ENCODE peak calls at places on chromosomes 5 and 9, in six cellular contexts. A is IMR-90, E is mesenchymal stem cell, F is H1, B is H9, T is neuronal stem cell. V is an unnamed sample.

GRCh38 chr5:56669534-56670483 is 145.5 kb upstream of the MAP3K1 start:
- DNase-seq in E (peak; percentile 43), F (peak; percentile 47), T (no peak), A (peak; percentile 12), B (peak; percentile 79), V (peak; percentile 45)

GRCh38 chr9:13587581-13587980 is 308.1 kb upstream of the MPDZ start:
- DNase-seq in F (no peak), A (no peak), B (peak; percentile 38), T (no peak), E (no peak), V (no peak)

GRCh38 chr9:82673201-82673600 is 389.7 kb downstream of the RASEF start:
- DNase-seq in B (no peak), A (no peak), F (no peak), T (no peak), E (no peak), V (no peak)

GRCh38 chr5:9920696-9921095 is 290.5 kb upstream of the TAS2R1 start:
- DNase-seq in A (no peak), T (no peak), B (no peak), F (no peak), E (no peak), V (no peak)

GRCh38 chr5:96293966-96294886 is 138.8 kb downstream of the PCSK1 start:
- DNase-seq in B (no peak), E (peak; percentile 26), T (no peak), A (peak; percentile 82), F (no peak), V (peak; percentile 16)

GRCh38 chr5:31638748-31639418 is at the start of gene PDZD2:
- DNase-seq in T (peak; percentile 85), A (peak; percentile 46), E (peak; percentile 72), B (peak; percentile 84), F (peak; percentile 86), V (peak; percentile 48)

GRCh38 chr5:80172067-80172690 is 83.7 kb downstream of the SERINC5 start:
- DNase-seq in E (no peak), F (no peak), T (no peak), B (no peak), A (no peak), V (no peak)

GRCh38 chr9:106675780-106676179 is 187.2 kb upstream of the ZNF462 start:
- DNase-seq in B (no peak), F (no peak), A (no peak), T (no peak), E (no peak), V (peak; percentile 43)

GRCh38 chr9:95515272-95516113 is 1.3 kb downstream of the PTCH1 start:
- DNase-seq in A (no peak), F (peak; percentile 77), E (peak; percentile 11), B (peak; percentile 60), T (no peak), V (peak; percentile 4)

GRCh38 chr5:14364096-14364495 is 217.5 kb upstream of the OTULINL start:
- DNase-seq in A (no peak), F (no peak), E (peak; percentile 18), T (no peak), B (no peak), V (peak; percentile 9)

GRCh38 chr5:43020294-43020711 is 19.8 kb downstream of the ANXA2R start:
- DNase-seq in T (no peak), E (no peak), F (no peak), B (peak; percentile 52), A (peak; percentile 59), V (peak; percentile 41)

GRCh38 chr5:126695081-126695480 is 81.9 kb upstream of the LMNB1 start:
- DNase-seq in T (no peak), E (no peak), A (no peak), B (no peak), F (no peak), V (no peak)

GRCh38 chr5:168877132-168877895 is 298.1 kb upstream of the PANK3 start:
- DNase-seq in B (no peak), A (no peak), E (no peak), F (no peak), T (no peak), V (no peak)

GRCh38 chr5:16507716-16508115 is 42.1 kb upstream of the ZNF622 start:
- DNase-seq in E (no peak), B (no peak), T (no peak), F (no peak), A (no peak), V (peak; percentile 24)

GRCh38 chr5:173746050-173746449 is 129.6 kb upstream of the BOD1 start:
- DNase-seq in E (peak; percentile 12), F (no peak), T (no peak), A (peak; percentile 54), B (peak; percentile 39), V (no peak)

GRCh38 chr9:7121664-7122063 is 363.9 kb downstream of the KDM4C start:
- DNase-seq in E (no peak), F (no peak), B (no peak), A (no peak), T (no peak), V (no peak)

GRCh38 chr9:79574716-79575242 is 3.0 kb downstream of the TLE4 start:
- DNase-seq in F (no peak), B (no peak), E (peak; percentile 46), T (no peak), A (peak; percentile 33), V (no peak)

GRCh38 chr9:125970340-125970739 is 223.2 kb downstream of the PBX3 start:
- DNase-seq in T (no peak), F (no peak), B (no peak), A (no peak), E (no peak), V (no peak)

GRCh38 chr9:130707225-130707976 is 13.8 kb downstream of the EXOSC2 start:
- DNase-seq in E (peak; percentile 80), B (peak; percentile 61), A (peak; percentile 68), T (peak; percentile 75), F (peak; percentile 73), V (peak; percentile 49)

GRCh38 chr5:96817496-96817895 is 9.8 kb upstream of the ERAP1 start:
- DNase-seq in B (no peak), F (no peak), E (no peak), T (no peak), A (no peak), V (no peak)

GRCh38 chr5:116847960-116848359 is 273.3 kb upstream of the SEMA6A start:
- DNase-seq in T (no peak), F (no peak), E (no peak), B (no peak), A (no peak), V (no peak)

GRCh38 chr5:64140018-64140417 is 25.6 kb upstream of the RNF180 start:
- DNase-seq in E (no peak), B (no peak), A (no peak), F (no peak), T (no peak), V (no peak)

GRCh38 chr5:179624841-179625271 is 1.4 kb upstream of the HNRNPH1 start:
- DNase-seq in E (no peak), A (no peak), T (no peak), B (peak; percentile 39), F (no peak), V (no peak)

GRCh38 chr9:16025627-16026026 is 472.8 kb downstream of the CCDC171 start:
- DNase-seq in E (no peak), B (no peak), T (no peak), A (no peak), F (no peak), V (no peak)

GRCh38 chr5:180399931-180400330 is 46.8 kb upstream of the GFPT2 start:
- DNase-seq in E (no peak), F (no peak), B (no peak), T (no peak), A (no peak), V (no peak)

GRCh38 chr5:102711525-102712240 is 43.4 kb upstream of the PAM start:
- DNase-seq in T (no peak), E (no peak), F (no peak), A (peak; percentile 22), B (no peak), V (peak; percentile 68)

GRCh38 chr5:55344392-55344992 is 36.7 kb downstream of the MTREX start:
- DNase-seq in E (peak; percentile 73), A (peak; percentile 70), T (peak; percentile 47), F (peak; percentile 76), B (peak; percentile 38), V (peak; percentile 48)

GRCh38 chr5:45604092-45604491 is 92.1 kb downstream of the HCN1 start:
- DNase-seq in F (no peak), A (no peak), T (no peak), E (no peak), B (no peak), V (no peak)

GRCh38 chr5:13278148-13278547 is 666.3 kb downstream of the DNAH5 start:
- DNase-seq in A (no peak), B (no peak), E (no peak), F (no peak), T (no peak), V (no peak)

GRCh38 chr9:97980918-97981827 is 2.0 kb upstream of the ANP32B start:
- DNase-seq in E (no peak), T (no peak), F (no peak), A (no peak), B (no peak), V (no peak)
- H4K91ac ChIP-seq in E (no peak overlapping the region), T (no peak overlapping the region), F (no peak overlapping the region), A (no peak overlapping the region), B (no peak overlapping the region), V (no peak overlapping the region)

DNA sequence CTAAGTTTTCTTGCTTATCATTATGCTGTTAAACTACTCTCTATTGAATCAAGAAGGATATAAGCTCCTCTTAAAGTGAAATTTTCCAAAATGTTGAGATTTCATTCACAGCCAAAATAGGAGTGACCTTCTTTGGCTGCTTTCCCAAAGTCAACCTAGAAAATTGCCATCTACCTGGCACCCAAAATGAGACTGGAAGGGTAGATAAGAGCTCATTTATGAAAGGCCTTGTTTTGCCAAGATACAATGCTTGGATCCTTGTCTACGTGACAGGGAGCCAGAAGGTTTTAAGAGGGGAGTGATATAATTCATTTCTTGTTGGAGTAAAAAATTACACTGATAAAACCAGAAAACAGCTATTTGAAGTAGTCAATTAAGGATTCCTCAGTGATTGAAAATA is 287.1 kb downstream of the IZUMO3 start:
- DNase-seq in T (no peak), B (no peak), A (no peak), F (no peak), E (no peak), V (no peak)
- H4K91ac ChIP-seq in T (no peak overlapping the region), B (no peak overlapping the region), A (no peak overlapping the region), F (no peak overlapping the region), E (no peak overlapping the region), V (no peak overlapping the region)

DNA sequence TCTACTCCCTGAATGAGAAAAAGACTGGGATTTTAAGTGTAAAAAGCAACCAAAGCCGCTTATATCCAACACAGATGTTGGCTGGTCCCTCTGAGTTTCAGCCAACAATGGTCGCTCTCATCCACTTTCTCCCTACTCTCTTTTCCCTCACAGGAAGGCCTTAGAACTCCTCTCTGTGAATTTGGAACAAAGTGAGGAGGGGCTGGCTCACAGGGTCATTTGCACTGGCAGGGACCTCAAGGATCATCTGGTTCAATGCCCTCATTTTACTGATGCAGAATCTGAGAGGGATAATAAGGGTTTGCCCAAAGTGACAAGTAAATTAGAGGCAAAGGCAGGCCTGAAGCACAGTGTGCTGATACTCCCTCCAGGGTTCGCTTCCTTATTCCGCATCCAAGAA is 63.9 kb downstream of the DPYSL3 start:
- DNase-seq in E (no peak), A (no peak), T (no peak), F (no peak), B (no peak), V (no peak)
- H4K91ac ChIP-seq in E (no peak overlapping the region), A (no peak overlapping the region), T (no peak overlapping the region), F (no peak overlapping the region), B (no peak overlapping the region), V (no peak overlapping the region)

DNA sequence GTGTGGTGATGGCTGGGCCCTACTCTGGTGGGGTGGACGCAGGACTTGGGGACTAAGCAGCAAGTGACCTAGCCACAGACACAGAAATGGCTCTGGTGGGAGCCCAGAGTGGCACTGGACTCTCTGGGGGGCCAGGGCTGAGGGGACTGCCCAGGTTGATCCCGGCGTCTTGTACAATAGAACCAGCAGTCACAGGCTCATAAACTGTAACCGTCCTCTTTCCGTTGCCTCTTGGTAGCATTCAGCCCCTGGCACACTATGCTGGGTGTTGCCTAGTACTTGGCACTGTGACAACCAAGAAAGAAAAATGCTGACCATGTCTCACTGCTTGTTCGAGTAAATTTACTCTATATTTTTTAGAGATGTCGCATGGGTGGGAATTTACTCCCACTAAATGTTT is 80.5 kb downstream of the DAB2IP start:
- DNase-seq in A (no peak), T (no peak), B (no peak), E (no peak), F (no peak), V (no peak)
- H4K91ac ChIP-seq in A (no peak overlapping the region), T (no peak overlapping the region), B (no peak overlapping the region), E (no peak overlapping the region), F (no peak overlapping the region), V (no peak overlapping the region)